ENCODE peak calls at places on chromosomes 1 and 21, in five cellular contexts. One of them, this sample, is unnamed.

GRCh38 chr1:207962716-207963428 is 51.9 kb upstream of the CD34 start:
- DNase-seq in AG04450: no peak
- DNase-seq in GM12865: peak
- DNase-seq in prostate gland: peak
- DNase-seq in pancreas: peak
- DNase-seq in this sample: no peak

GRCh38 chr1:191634801-191635520 is 523.3 kb upstream of the RGS18 start:
- DNase-seq in prostate gland: no peak
- DNase-seq in pancreas: no peak
- DNase-seq in AG04450: no peak
- DNase-seq in GM12865: no peak
- DNase-seq in this sample: no peak

GRCh38 chr1:23562138-23562819 is 3.0 kb upstream of the ID3 start:
- DNase-seq in AG04450: peak
- DNase-seq in pancreas: peak
- DNase-seq in GM12865: peak
- DNase-seq in prostate gland: peak
- DNase-seq in this sample: peak

GRCh38 chr1:82517586-82517985 is 716.9 kb downstream of the ADGRL2 start:
- DNase-seq in prostate gland: no peak
- DNase-seq in GM12865: peak
- DNase-seq in AG04450: no peak
- DNase-seq in pancreas: no peak
- DNase-seq in this sample: no peak

GRCh38 chr1:184296466-184297243 is 90.2 kb upstream of the C1orf21 start:
- DNase-seq in AG04450: peak
- DNase-seq in pancreas: peak
- DNase-seq in prostate gland: peak
- DNase-seq in GM12865: peak
- DNase-seq in this sample: peak

GRCh38 chr1:111850124-111850523 is 94.4 kb downstream of the DDX20 start:
- DNase-seq in pancreas: no peak
- DNase-seq in GM12865: no peak
- DNase-seq in AG04450: no peak
- DNase-seq in prostate gland: no peak
- DNase-seq in this sample: no peak

GRCh38 chr1:186950547-186950946 is 121.8 kb downstream of the PLA2G4A start:
- DNase-seq in AG04450: no peak
- DNase-seq in pancreas: no peak
- DNase-seq in GM12865: no peak
- DNase-seq in prostate gland: no peak
- DNase-seq in this sample: no peak

GRCh38 chr1:68590473-68590872 is 93.6 kb upstream of the DEPDC1 start:
- DNase-seq in AG04450: no peak
- DNase-seq in prostate gland: no peak
- DNase-seq in GM12865: no peak
- DNase-seq in pancreas: no peak
- DNase-seq in this sample: no peak

GRCh38 chr1:204821476-204821875 is 49.2 kb upstream of the NFASC start:
- DNase-seq in pancreas: no peak
- DNase-seq in AG04450: no peak
- DNase-seq in prostate gland: no peak
- DNase-seq in GM12865: no peak
- DNase-seq in this sample: no peak

GRCh38 chr1:216566809-216567208 is 143.6 kb upstream of the USH2A start:
- DNase-seq in prostate gland: no peak
- DNase-seq in GM12865: peak
- DNase-seq in pancreas: no peak
- DNase-seq in AG04450: no peak
- DNase-seq in this sample: peak

GRCh38 chr21:21236981-21237380 is 238.8 kb downstream of the NCAM2 start:
- DNase-seq in pancreas: no peak
- DNase-seq in AG04450: no peak
- DNase-seq in GM12865: no peak
- DNase-seq in prostate gland: no peak
- DNase-seq in this sample: no peak

GRCh38 chr1:205227584-205228006 is at the start of gene TMCC2:
- DNase-seq in AG04450: peak
- DNase-seq in pancreas: peak
- DNase-seq in GM12865: peak
- DNase-seq in prostate gland: peak
- DNase-seq in this sample: no peak

GRCh38 chr1:101884621-101885020 is 112.1 kb downstream of the OLFM3 start:
- DNase-seq in pancreas: no peak
- DNase-seq in AG04450: no peak
- DNase-seq in prostate gland: no peak
- DNase-seq in GM12865: no peak
- DNase-seq in this sample: no peak

GRCh38 chr1:89407355-89407754 is 43.5 kb downstream of the GBP6 start:
- DNase-seq in GM12865: no peak
- DNase-seq in AG04450: no peak
- DNase-seq in prostate gland: no peak
- DNase-seq in pancreas: no peak
- DNase-seq in this sample: no peak

GRCh38 chr1:3373175-3373574 is 81.3 kb upstream of the ARHGEF16 start:
- DNase-seq in prostate gland: no peak
- DNase-seq in GM12865: no peak
- DNase-seq in pancreas: no peak
- DNase-seq in AG04450: no peak
- DNase-seq in this sample: no peak

GRCh38 chr1:10830961-10831669 is 34.7 kb upstream of the CASZ1 start:
- DNase-seq in prostate gland: no peak
- DNase-seq in AG04450: no peak
- DNase-seq in GM12865: no peak
- DNase-seq in pancreas: no peak
- DNase-seq in this sample: no peak

GRCh38 chr1:53336146-53336545 is 8.3 kb upstream of the LRP8 start:
- DNase-seq in AG04450: no peak
- DNase-seq in GM12865: no peak
- DNase-seq in pancreas: no peak
- DNase-seq in prostate gland: peak
- DNase-seq in this sample: no peak

GRCh38 chr1:147073062-147073432 is 99.2 kb downstream of the PRKAB2 start:
- DNase-seq in prostate gland: no peak
- DNase-seq in AG04450: no peak
- DNase-seq in pancreas: no peak
- DNase-seq in GM12865: no peak
- DNase-seq in this sample: no peak

GRCh38 chr1:216464489-216464888 is 41.2 kb upstream of the USH2A start:
- DNase-seq in pancreas: no peak
- DNase-seq in GM12865: no peak
- DNase-seq in AG04450: peak
- DNase-seq in prostate gland: no peak
- DNase-seq in this sample: peak

GRCh38 chr1:209884665-209885117 is 53.3 kb upstream of the SYT14 start:
- DNase-seq in prostate gland: no peak
- DNase-seq in AG04450: peak
- DNase-seq in pancreas: peak
- DNase-seq in GM12865: peak
- DNase-seq in this sample: peak

GRCh38 chr1:74729741-74730478 is 2.9 kb downstream of the CRYZ start:
- DNase-seq in prostate gland: no peak
- DNase-seq in AG04450: no peak
- DNase-seq in pancreas: no peak
- DNase-seq in GM12865: no peak
- DNase-seq in this sample: no peak

GRCh38 chr1:24015226-24016210 is 35.4 kb upstream of the SRSF10 start:
- DNase-seq in GM12865: no peak
- DNase-seq in prostate gland: no peak
- DNase-seq in pancreas: no peak
- DNase-seq in AG04450: no peak
- DNase-seq in this sample: no peak

GRCh38 chr1:25477448-25478034 is 46.8 kb downstream of the MACO1 start:
- DNase-seq in pancreas: no peak
- DNase-seq in GM12865: peak
- DNase-seq in prostate gland: no peak
- DNase-seq in AG04450: no peak
- DNase-seq in this sample: no peak

GRCh38 chr1:213790565-213790964 is 197.2 kb upstream of the PROX1 start:
- DNase-seq in GM12865: no peak
- DNase-seq in prostate gland: no peak
- DNase-seq in pancreas: no peak
- DNase-seq in AG04450: no peak
- DNase-seq in this sample: no peak

GRCh38 chr1:164875518-164875917 is 316.5 kb downstream of the PBX1 start:
- DNase-seq in prostate gland: no peak
- DNase-seq in AG04450: no peak
- DNase-seq in GM12865: no peak
- DNase-seq in pancreas: no peak
- DNase-seq in this sample: no peak

GRCh38 chr21:44618504-44618903 is 6.6 kb downstream of the KRTAP10-8 start:
- DNase-seq in AG04450: no peak
- DNase-seq in pancreas: no peak
- DNase-seq in GM12865: peak
- DNase-seq in prostate gland: no peak
- DNase-seq in this sample: no peak

GRCh38 chr21:32463367-32463766 is 50.9 kb downstream of the EVA1C start:
- DNase-seq in pancreas: no peak
- DNase-seq in prostate gland: peak
- DNase-seq in GM12865: no peak
- DNase-seq in AG04450: no peak
- DNase-seq in this sample: no peak

GRCh38 chr1:223233410-223234163 is 90.5 kb upstream of the TLR5 start:
- DNase-seq in prostate gland: no peak
- DNase-seq in pancreas: no peak
- DNase-seq in AG04450: peak
- DNase-seq in GM12865: peak
- DNase-seq in this sample: peak

GRCh38 chr21:36516271-36516670 is 36.3 kb upstream of the CLDN14 start:
- DNase-seq in AG04450: no peak
- DNase-seq in GM12865: peak
- DNase-seq in prostate gland: no peak
- DNase-seq in pancreas: no peak
- DNase-seq in this sample: no peak

DNA sequence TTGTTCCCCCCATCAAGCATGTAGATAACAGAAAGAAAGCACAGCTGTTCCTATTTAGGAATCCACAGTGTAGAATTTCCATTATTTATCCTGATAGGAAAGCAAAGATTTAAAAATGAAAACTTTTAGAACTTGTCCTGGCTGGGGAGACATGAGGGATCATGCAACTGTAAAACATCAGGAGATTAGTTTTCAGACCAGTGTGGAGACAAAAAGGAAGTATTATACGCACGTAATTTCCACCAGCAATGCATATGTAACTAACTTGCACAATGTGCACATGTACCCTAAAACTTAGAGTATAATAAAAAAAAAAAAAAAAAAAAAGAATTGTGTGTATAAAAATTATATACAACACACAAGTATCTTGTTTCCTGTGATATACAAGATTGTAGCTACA is 172.4 kb downstream of the NEGR1 start:
- DNase-seq in prostate gland: no peak
- DNase-seq in GM12865: no peak
- DNase-seq in AG04450: no peak
- DNase-seq in pancreas: no peak
- DNase-seq in this sample: no peak
- H3K4me3 ChIP-seq in prostate gland: no peak
- H3K4me3 ChIP-seq in GM12865: no peak
- H3K4me3 ChIP-seq in AG04450: no peak
- H3K4me3 ChIP-seq in pancreas: no peak
- H3K4me3 ChIP-seq in this sample: no peak

DNA sequence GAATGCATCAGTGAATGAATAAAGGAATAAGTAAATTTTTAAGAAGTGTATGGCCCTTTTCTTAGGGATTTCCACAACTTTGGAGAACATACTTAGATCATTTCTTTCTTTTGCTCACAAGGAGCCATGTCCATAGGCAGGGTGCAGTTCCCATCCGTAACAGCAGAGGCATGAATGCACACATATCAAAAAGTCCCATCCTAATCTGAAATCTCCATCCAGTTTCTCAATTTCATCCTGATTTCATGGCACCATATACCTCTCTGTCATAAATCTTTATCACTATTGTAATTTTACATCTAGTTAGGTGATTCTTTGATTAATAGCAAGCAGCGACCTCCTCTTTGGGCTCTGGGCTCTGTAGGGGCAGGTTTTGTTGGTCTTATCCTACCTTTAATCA is 359.2 kb downstream of the RRAGC start:
- DNase-seq in GM12865: no peak
- DNase-seq in AG04450: no peak
- DNase-seq in prostate gland: no peak
- DNase-seq in pancreas: no peak
- DNase-seq in this sample: no peak
- TF ChIP-seq CTCF in GM12865: peak
- TF ChIP-seq CTCF in AG04450: peak
- TF ChIP-seq CTCF in prostate gland: peak
- TF ChIP-seq CTCF in pancreas: no peak
- TF ChIP-seq CTCF in this sample: peak

GRCh38 chr1:242033331-242033956 is 34.5 kb upstream of the MAP1LC3C start:
- DNase-seq in pancreas: no peak
- DNase-seq in prostate gland: no peak
- DNase-seq in AG04450: no peak
- DNase-seq in GM12865: no peak
- DNase-seq in this sample: no peak
- H3K4me3 ChIP-seq in pancreas: no peak
- H3K4me3 ChIP-seq in prostate gland: no peak
- H3K4me3 ChIP-seq in AG04450: no peak
- H3K4me3 ChIP-seq in GM12865: no peak
- H3K4me3 ChIP-seq in this sample: no peak

GRCh38 chr1:151436985-151437384 is 22.3 kb downstream of the POGZ start:
- DNase-seq in AG04450: no peak
- DNase-seq in GM12865: no peak
- DNase-seq in prostate gland: no peak
- DNase-seq in pancreas: no peak
- DNase-seq in this sample: no peak
- TF ChIP-seq CTCF in AG04450: no peak
- TF ChIP-seq CTCF in GM12865: no peak
- TF ChIP-seq CTCF in prostate gland: no peak
- TF ChIP-seq CTCF in pancreas: no peak
- TF ChIP-seq CTCF in this sample: no peak

GRCh38 chr1:229403573-229403972 is 30.3 kb downstream of the ACTA1 start:
- DNase-seq in pancreas: no peak
- DNase-seq in prostate gland: no peak
- DNase-seq in AG04450: no peak
- DNase-seq in GM12865: no peak
- DNase-seq in this sample: no peak
- H3K4me3 ChIP-seq in pancreas: no peak
- H3K4me3 ChIP-seq in prostate gland: no peak
- H3K4me3 ChIP-seq in AG04450: no peak
- H3K4me3 ChIP-seq in GM12865: no peak
- H3K4me3 ChIP-seq in this sample: no peak

GRCh38 chr1:51566260-51566659 is 47.2 kb upstream of the EPS15 start:
- DNase-seq in prostate gland: no peak
- DNase-seq in pancreas: no peak
- DNase-seq in AG04450: no peak
- DNase-seq in GM12865: no peak
- DNase-seq in this sample: no peak
- TF ChIP-seq CTCF in prostate gland: no peak
- TF ChIP-seq CTCF in pancreas: no peak
- TF ChIP-seq CTCF in AG04450: no peak
- TF ChIP-seq CTCF in GM12865: no peak
- TF ChIP-seq CTCF in this sample: no peak

DNA sequence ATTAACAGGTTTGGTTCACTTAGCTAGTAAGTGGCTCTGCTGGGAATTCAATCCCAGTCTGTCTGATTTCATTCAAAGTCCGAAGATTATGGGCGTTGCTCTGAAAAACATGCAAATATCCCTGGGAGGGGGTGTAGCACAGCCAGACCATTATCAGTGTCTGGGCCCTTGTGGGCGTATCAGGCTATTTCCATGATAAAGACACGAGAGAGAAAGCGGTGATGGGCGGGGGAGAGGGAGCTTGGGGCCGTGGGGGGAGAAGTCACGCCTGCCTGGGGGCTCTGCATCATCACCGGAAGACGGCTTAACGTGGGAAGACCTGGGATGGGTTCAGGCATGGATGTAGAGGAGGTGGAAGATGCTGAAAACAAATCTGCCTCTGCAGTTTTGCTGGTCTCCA is 25.8 kb downstream of the IL6R start:
- DNase-seq in GM12865: no peak
- DNase-seq in pancreas: no peak
- DNase-seq in AG04450: no peak
- DNase-seq in prostate gland: no peak
- DNase-seq in this sample: no peak
- H3K4me3 ChIP-seq in GM12865: no peak
- H3K4me3 ChIP-seq in pancreas: no peak
- H3K4me3 ChIP-seq in AG04450: no peak
- H3K4me3 ChIP-seq in prostate gland: no peak
- H3K4me3 ChIP-seq in this sample: no peak